ENCODE peak calls at places on chromosomes 6 and 20, in eight cellular contexts. Q is OCI-LY7, R is fibroblast of lung, J is left ventricle myocardium inferior, P is upper lobe of right lung, M is RWPE2, N is uterus, L is tibial artery. C is an unnamed sample. For H3K4me1, the result is how much of the 10 kb centered on the place peaks cover.

GRCh38 chr20:32130352-32130751 is 20.8 kb downstream of the TM9SF4 start:
- DNase-seq in Q (no peak), R (no peak), J (no peak), P (no peak), M (peak), N (no peak), L (no peak), C (no peak)

GRCh38 chr20:15138548-15139126 is 801.2 kb upstream of the FLRT3 start:
- DNase-seq in Q (no peak), R (no peak), J (no peak), P (no peak), M (no peak), N (no peak), L (no peak), C (no peak)

GRCh38 chr20:43761396-43762340 is 34.9 kb upstream of the GTSF1L start:
- DNase-seq in Q (no peak), R (no peak), J (no peak), P (no peak), M (no peak), N (no peak), L (no peak), C (no peak)

GRCh38 chr20:46994341-46994740 is 99.7 kb downstream of the EYA2 start:
- DNase-seq in Q (peak), R (no peak), J (no peak), P (no peak), M (no peak), N (no peak), L (no peak), C (no peak)

GRCh38 chr6:166635556-166635955 is 8.5 kb upstream of the RPS6KA2 start:
- DNase-seq in Q (no peak), R (no peak), J (no peak), P (no peak), M (no peak), N (no peak), L (no peak), C (no peak)

GRCh38 chr6:159221486-159222170 is 52.4 kb downstream of the FNDC1 start:
- DNase-seq in Q (no peak), R (no peak), J (no peak), P (no peak), M (no peak), N (no peak), L (no peak), C (no peak)

GRCh38 chr6:157405986-157406385 is 25.0 kb downstream of the ZDHHC14 start:
- DNase-seq in Q (no peak), R (peak), J (no peak), P (no peak), M (no peak), N (peak), L (no peak), C (no peak)

GRCh38 chr6:167350731-167351655 is 26.1 kb downstream of the TTLL2 start:
- DNase-seq in Q (peak), R (peak), J (peak), P (peak), M (no peak), N (peak), L (no peak), C (no peak)

GRCh38 chr6:44630125-44631028 is 242.9 kb downstream of the CDC5L start:
- DNase-seq in Q (peak), R (peak), J (peak), P (no peak), M (no peak), N (no peak), L (no peak), C (no peak)

GRCh38 chr6:10248378-10248843 is 166.5 kb downstream of the TFAP2A start:
- DNase-seq in Q (no peak), R (no peak), J (no peak), P (no peak), M (no peak), N (no peak), L (no peak), C (no peak)

GRCh38 chr6:36244641-36245280 is 25.1 kb upstream of the PNPLA1 start:
- DNase-seq in Q (no peak), R (no peak), J (no peak), P (no peak), M (no peak), N (no peak), L (no peak), C (no peak)

GRCh38 chr6:386688-387266 is 4.8 kb upstream of the IRF4 start:
- DNase-seq in Q (no peak), R (no peak), J (no peak), P (no peak), M (no peak), N (no peak), L (no peak), C (no peak)

GRCh38 chr20:19945732-19946670 is 71.2 kb upstream of the NAA20 start:
- DNase-seq in Q (no peak), R (no peak), J (peak), P (no peak), M (no peak), N (no peak), L (no peak), C (no peak)

GRCh38 chr20:10671850-10672578 is 1.8 kb downstream of the JAG1 start:
- DNase-seq in Q (no peak), R (peak), J (peak), P (peak), M (peak), N (peak), L (peak), C (no peak)
- TF ChIP-seq CTCF in Q (no peak), R (no peak), J (no peak), P (no peak), M (no peak), N (no peak), L (no peak), C (no peak)

GRCh38 chr6:143140767-143141166 is 80.1 kb downstream of the AIG1 start:
- DNase-seq in Q (no peak), R (no peak), J (peak), P (no peak), M (no peak), N (no peak), L (no peak), C (no peak)
- H3K27ac ChIP-seq in Q (no peak), R (no peak), J (no peak), P (no peak), M (no peak), N (no peak), L (no peak), C (no peak)

GRCh38 chr20:3785240-3786125 is 1.1 kb downstream of the CENPB start:
- DNase-seq in Q (no peak), R (no peak), J (peak), P (no peak), M (no peak), N (no peak), L (peak), C (no peak)

GRCh38 chr20:3783516-3784225 is 2.4 kb upstream of the SPEF1 start:
- DNase-seq in Q (no peak), R (no peak), J (no peak), P (no peak), M (no peak), N (no peak), L (no peak), C (no peak)

GRCh38 chr20:3784226-3784853 is 2.2 kb downstream of the CENPB start:
- DNase-seq in Q (no peak), R (no peak), J (no peak), P (no peak), M (no peak), N (no peak), L (peak), C (no peak)

GRCh38 chr20:3786126-3786484 is 435 bp downstream of the CENPB start:
- DNase-seq in Q (no peak), R (peak), J (peak), P (peak), M (no peak), N (peak), L (peak), C (no peak)

GRCh38 chr20:3784863-3785239 is 1.7 kb downstream of the CENPB start:
- DNase-seq in Q (no peak), R (no peak), J (no peak), P (no peak), M (no peak), N (no peak), L (no peak), C (no peak)
- H3K4me1 ChIP-seq in Q (under half), R (under half), J (half or more), P (under half), M (under half), N (under half), L (under half), C (under half)

DNA sequence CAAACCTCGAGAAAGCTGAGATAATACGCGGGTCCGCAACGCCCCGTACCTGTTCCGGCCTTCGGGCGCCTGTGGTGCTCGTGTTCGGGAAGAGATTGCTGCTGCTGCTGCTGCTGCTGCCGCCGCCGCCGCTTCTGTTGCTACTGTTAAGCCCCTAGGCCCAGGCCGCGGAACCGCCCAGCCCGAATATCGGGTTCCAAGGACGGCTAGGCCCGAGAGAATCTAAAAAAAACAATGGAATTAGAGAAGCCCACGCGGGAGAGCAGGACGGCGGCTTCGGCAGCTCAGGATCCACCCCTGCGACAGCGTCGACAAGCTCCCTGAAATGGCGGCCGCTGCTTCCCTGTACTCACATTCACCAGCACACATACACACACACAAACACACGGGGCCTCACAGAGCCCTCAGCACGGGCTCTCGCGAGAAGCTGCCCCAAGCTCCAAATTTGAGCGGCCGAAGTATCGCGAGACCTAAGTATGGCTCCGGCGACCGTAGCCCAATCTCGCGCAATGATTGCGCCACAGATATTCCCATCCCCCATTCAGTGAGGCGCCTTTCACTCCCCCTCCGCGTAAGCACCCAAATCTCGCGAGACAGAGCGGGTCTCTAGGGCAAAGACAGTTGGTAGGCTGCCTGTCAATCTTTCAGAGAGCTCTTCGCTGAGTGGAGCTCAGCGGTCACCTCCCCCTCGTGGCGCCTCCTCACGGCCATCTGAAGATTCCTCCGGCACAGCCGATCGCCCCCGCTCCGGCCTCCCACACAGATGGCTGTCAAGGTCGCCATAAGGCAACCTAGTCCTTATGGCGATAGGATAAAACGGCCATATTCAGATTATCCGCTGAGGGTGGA is at the start of gene RBM39:
- DNase-seq in Q (peak), R (peak), J (peak), P (peak), M (peak), N (peak), L (peak), C (peak)
- TF ChIP-seq CTCF in Q (peak), R (peak), J (peak), P (peak), M (peak), N (peak), L (peak), C (peak)

DNA sequence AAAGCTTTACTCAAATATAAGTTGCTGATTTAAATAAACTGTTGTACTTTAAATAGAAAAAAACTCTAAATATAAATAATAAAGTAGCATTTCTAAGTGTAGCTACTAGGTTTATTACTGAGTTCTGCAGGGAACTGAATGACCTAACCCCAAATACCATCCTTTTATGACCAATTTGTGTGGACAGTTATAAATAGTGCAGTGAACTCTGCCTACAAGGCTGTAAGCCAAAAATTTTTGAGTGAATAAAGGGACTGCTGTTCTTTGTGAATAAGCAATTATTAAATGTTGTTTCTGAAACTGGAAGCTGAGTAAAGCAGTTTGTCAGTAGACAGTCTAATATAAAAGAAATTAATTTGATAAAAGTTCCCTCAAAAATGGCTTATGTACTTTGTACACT is 90.8 kb upstream of the ELOVL5 start:
- DNase-seq in Q (no peak), R (peak), J (no peak), P (no peak), M (no peak), N (no peak), L (no peak), C (no peak)
- H3K27ac ChIP-seq in Q (no peak), R (no peak), J (peak), P (no peak), M (no peak), N (no peak), L (no peak), C (no peak)

DNA sequence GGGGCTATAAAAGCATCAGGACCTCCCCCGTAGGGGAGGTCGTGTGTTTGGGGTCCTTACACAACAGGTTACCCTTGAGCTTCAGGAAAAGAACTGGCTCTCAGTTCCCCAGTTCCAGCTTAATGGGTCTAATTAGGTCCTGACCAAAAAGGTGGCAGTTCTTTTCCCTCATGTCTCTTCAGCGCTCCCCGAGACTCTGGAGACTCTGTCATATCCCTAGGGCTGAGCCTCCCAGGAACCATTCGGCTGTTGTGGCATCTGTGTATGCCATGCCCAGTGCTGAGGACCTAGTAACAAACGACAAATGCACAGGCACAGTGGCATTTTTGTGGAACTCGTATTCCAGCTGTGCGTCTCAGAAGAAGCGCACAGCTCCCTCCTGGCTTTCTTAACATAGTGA is 14.6 kb downstream of the PRDM1 start:
- DNase-seq in Q (no peak), R (no peak), J (no peak), P (no peak), M (no peak), N (no peak), L (no peak), C (no peak)
- H3K4me1 ChIP-seq in Q (under half), R (under half), J (under half), P (under half), M (half or more), N (under half), L (under half), C (under half)

GRCh38 chr6:162626869-162627268 is 100.7 kb downstream of the PRKN start:
- DNase-seq in Q (no peak), R (no peak), J (no peak), P (no peak), M (no peak), N (no peak), L (no peak), C (no peak)

GRCh38 chr6:162627362-162627761 is 100.2 kb downstream of the PRKN start:
- DNase-seq in Q (no peak), R (no peak), J (no peak), P (no peak), M (no peak), N (no peak), L (no peak), C (no peak)

GRCh38 chr6:162627825-162628224 is 99.7 kb downstream of the PRKN start:
- DNase-seq in Q (no peak), R (no peak), J (no peak), P (no peak), M (no peak), N (no peak), L (no peak), C (no peak)

GRCh38 chr6:162622572-162622971 is 105.0 kb downstream of the PRKN start:
- DNase-seq in Q (no peak), R (no peak), J (no peak), P (no peak), M (no peak), N (no peak), L (no peak), C (no peak)

GRCh38 chr6:162625846-162626540 is 101.6 kb downstream of the PRKN start:
- DNase-seq in Q (no peak), R (peak), J (no peak), P (no peak), M (no peak), N (no peak), L (no peak), C (no peak)
- TF ChIP-seq CTCF in Q (no peak), R (no peak), J (no peak), P (no peak), M (no peak), N (no peak), L (no peak), C (no peak)